ENCODE peak calls at places on chromosome 5, in eight cellular contexts. I is left cardiac atrium; C is stimulated activated CD8-positive, alpha-beta memory T cell treated with anti-CD3 and anti-CD28 coated beads, Interleukin-2, amount 100 ng/mL, for 48 hours; A is smooth muscle cell of the brain vasculature; N is lung microvascular endothelial cell; L is ovary; U is brain microvascular endothelial cell; G is HS-5. S is an unnamed sample.

GRCh38 chr5:153565822-153566221 is 75.4 kb downstream of the GRIA1 start:
- DNase-seq in C (no peak), U (peak; percentile 52), N (peak; percentile 41), L (no peak), A (no peak), G (peak; percentile 73), I (no peak), S (no peak)

GRCh38 chr5:124867064-124867707 is 120.7 kb upstream of the ZNF608 start:
- DNase-seq in N (no peak), G (no peak), U (peak; percentile 3), L (no peak), A (no peak), C (no peak), I (no peak), S (no peak)

GRCh38 chr5:176170084-176170483 is 68.1 kb upstream of the SIMC1 start:
- DNase-seq in I (no peak), U (no peak), C (no peak), A (no peak), G (no peak), L (no peak), N (no peak), S (no peak)

GRCh38 chr5:174668349-174668748 is 56.0 kb upstream of the MSX2 start:
- DNase-seq in G (no peak), U (no peak), L (no peak), A (no peak), I (no peak), C (no peak), N (no peak), S (no peak)

GRCh38 chr5:140794594-140795258 is at the start of gene PCDHA2:
- DNase-seq in C (no peak), I (no peak), L (no peak), U (no peak), N (no peak), G (no peak), A (no peak), S (no peak)

GRCh38 chr5:127076730-127077129 is 3.4 kb upstream of the C5orf63 start:
- DNase-seq in C (no peak), U (peak; percentile 58), G (peak; percentile 40), L (no peak), A (peak; percentile 88), I (peak; percentile 47), N (peak; percentile 78), S (no peak)

GRCh38 chr5:108164574-108164973 is 217.3 kb downstream of the FBXL17 start:
- DNase-seq in I (no peak), A (no peak), L (no peak), C (no peak), U (no peak), N (no peak), G (no peak), S (no peak)

GRCh38 chr5:94776167-94776566 is 157.7 kb downstream of the SLF1 start:
- DNase-seq in G (peak; percentile 68), U (no peak), L (no peak), I (no peak), A (no peak), N (no peak), C (no peak), S (no peak)

GRCh38 chr5:132073231-132074013 is at the start of gene CSF2:
- DNase-seq in U (peak; percentile 15), A (no peak), C (no peak), N (peak; percentile 69), L (no peak), G (peak; percentile 42), I (no peak), S (no peak)

GRCh38 chr5:129410488-129410887 is 49.6 kb upstream of the ADAMTS19 start:
- DNase-seq in G (no peak), I (no peak), U (no peak), N (no peak), A (no peak), C (no peak), L (no peak), S (no peak)